ENCODE peak calls at places on chromosomes 5 and 9, in six cellular contexts. One of them, this sample, is unnamed.

GRCh38 chr5:114702731-114703130 is 340.9 kb downstream of the KCNN2 start:
- DNase-seq in astrocyte of the spinal cord: no peak
- DNase-seq in HTR-8/SVneo: no peak
- DNase-seq in pancreas: no peak
- DNase-seq in KG1: no peak
- DNase-seq in EH: no peak
- DNase-seq in this sample: no peak

GRCh38 chr5:10452768-10453331 is 11.2 kb downstream of the ROPN1L start:
- DNase-seq in astrocyte of the spinal cord: peak
- DNase-seq in HTR-8/SVneo: peak
- DNase-seq in pancreas: no peak
- DNase-seq in KG1: peak
- DNase-seq in EH: peak
- DNase-seq in this sample: no peak

GRCh38 chr5:91408710-91409109 is 25.6 kb upstream of the ARRDC3 start:
- DNase-seq in astrocyte of the spinal cord: no peak
- DNase-seq in HTR-8/SVneo: no peak
- DNase-seq in pancreas: no peak
- DNase-seq in KG1: no peak
- DNase-seq in EH: no peak
- DNase-seq in this sample: no peak

GRCh38 chr9:115035872-115036612 is 81.9 kb downstream of the TNC start:
- DNase-seq in astrocyte of the spinal cord: peak
- DNase-seq in HTR-8/SVneo: no peak
- DNase-seq in pancreas: no peak
- DNase-seq in KG1: no peak
- DNase-seq in EH: peak
- DNase-seq in this sample: no peak

GRCh38 chr9:77735515-77735914 is 87.4 kb upstream of the GNA14 start:
- DNase-seq in astrocyte of the spinal cord: peak
- DNase-seq in HTR-8/SVneo: no peak
- DNase-seq in pancreas: no peak
- DNase-seq in KG1: no peak
- DNase-seq in EH: peak
- DNase-seq in this sample: no peak

GRCh38 chr9:132943677-132944293 is 631 bp downstream of the TSC1 start:
- DNase-seq in astrocyte of the spinal cord: no peak
- DNase-seq in HTR-8/SVneo: no peak
- DNase-seq in pancreas: no peak
- DNase-seq in KG1: no peak
- DNase-seq in EH: peak
- DNase-seq in this sample: no peak

GRCh38 chr5:33713087-33713486 is 178.7 kb downstream of the ADAMTS12 start:
- DNase-seq in astrocyte of the spinal cord: no peak
- DNase-seq in HTR-8/SVneo: no peak
- DNase-seq in pancreas: no peak
- DNase-seq in KG1: no peak
- DNase-seq in EH: no peak
- DNase-seq in this sample: no peak

GRCh38 chr5:170265527-170265926 is 32.0 kb downstream of the LCP2 start:
- DNase-seq in astrocyte of the spinal cord: no peak
- DNase-seq in HTR-8/SVneo: no peak
- DNase-seq in pancreas: no peak
- DNase-seq in KG1: no peak
- DNase-seq in EH: no peak
- DNase-seq in this sample: no peak

GRCh38 chr5:43073597-43074546 is 33.8 kb upstream of the ANXA2R start:
- DNase-seq in astrocyte of the spinal cord: no peak
- DNase-seq in HTR-8/SVneo: peak
- DNase-seq in pancreas: no peak
- DNase-seq in KG1: no peak
- DNase-seq in EH: peak
- DNase-seq in this sample: peak

GRCh38 chr9:7676757-7677156 is 122.8 kb downstream of the DMAC1 start:
- DNase-seq in astrocyte of the spinal cord: no peak
- DNase-seq in HTR-8/SVneo: no peak
- DNase-seq in pancreas: no peak
- DNase-seq in KG1: no peak
- DNase-seq in EH: no peak
- DNase-seq in this sample: no peak

GRCh38 chr5:176772271-176773210 is 37.8 kb upstream of the UNC5A start:
- DNase-seq in astrocyte of the spinal cord: no peak
- DNase-seq in HTR-8/SVneo: no peak
- DNase-seq in pancreas: no peak
- DNase-seq in KG1: no peak
- DNase-seq in EH: no peak
- DNase-seq in this sample: no peak

GRCh38 chr5:88768411-88768810 is 114.6 kb downstream of the MEF2C start:
- DNase-seq in astrocyte of the spinal cord: no peak
- DNase-seq in HTR-8/SVneo: no peak
- DNase-seq in pancreas: no peak
- DNase-seq in KG1: no peak
- DNase-seq in EH: no peak
- DNase-seq in this sample: no peak

GRCh38 chr9:91119147-91119546 is 242.6 kb downstream of the AUH start:
- DNase-seq in astrocyte of the spinal cord: peak
- DNase-seq in HTR-8/SVneo: peak
- DNase-seq in pancreas: no peak
- DNase-seq in KG1: no peak
- DNase-seq in EH: peak
- DNase-seq in this sample: no peak

GRCh38 chr9:133103987-133104505 is 17.0 kb downstream of the RALGDS start:
- DNase-seq in astrocyte of the spinal cord: no peak
- DNase-seq in HTR-8/SVneo: no peak
- DNase-seq in pancreas: no peak
- DNase-seq in KG1: no peak
- DNase-seq in EH: no peak
- DNase-seq in this sample: no peak

GRCh38 chr9:78552802-78553201 is 255.9 kb downstream of the PSAT1 start:
- DNase-seq in astrocyte of the spinal cord: no peak
- DNase-seq in HTR-8/SVneo: no peak
- DNase-seq in pancreas: no peak
- DNase-seq in KG1: no peak
- DNase-seq in EH: no peak
- DNase-seq in this sample: no peak

GRCh38 chr5:88876714-88877113 is 6.3 kb downstream of the MEF2C start:
- DNase-seq in astrocyte of the spinal cord: no peak
- DNase-seq in HTR-8/SVneo: no peak
- DNase-seq in pancreas: no peak
- DNase-seq in KG1: no peak
- DNase-seq in EH: no peak
- DNase-seq in this sample: no peak

GRCh38 chr9:130421802-130422276 is 22.9 kb upstream of the ASS1 start:
- DNase-seq in astrocyte of the spinal cord: peak
- DNase-seq in HTR-8/SVneo: peak
- DNase-seq in pancreas: no peak
- DNase-seq in KG1: no peak
- DNase-seq in EH: peak
- DNase-seq in this sample: no peak

GRCh38 chr9:83238871-83239624 is 176.1 kb upstream of the RASEF start:
- DNase-seq in astrocyte of the spinal cord: no peak
- DNase-seq in HTR-8/SVneo: no peak
- DNase-seq in pancreas: no peak
- DNase-seq in KG1: peak
- DNase-seq in EH: no peak
- DNase-seq in this sample: no peak

GRCh38 chr5:16776611-16777251 is 159.4 kb downstream of the MYO10 start:
- DNase-seq in astrocyte of the spinal cord: no peak
- DNase-seq in HTR-8/SVneo: no peak
- DNase-seq in pancreas: peak
- DNase-seq in KG1: no peak
- DNase-seq in EH: no peak
- DNase-seq in this sample: no peak

GRCh38 chr5:74490814-74491213 is 149.7 kb downstream of the ENC1 start:
- DNase-seq in astrocyte of the spinal cord: no peak
- DNase-seq in HTR-8/SVneo: no peak
- DNase-seq in pancreas: no peak
- DNase-seq in KG1: no peak
- DNase-seq in EH: no peak
- DNase-seq in this sample: no peak

GRCh38 chr9:108272350-108272899 is 583.4 kb downstream of the ACTL7B start:
- DNase-seq in astrocyte of the spinal cord: peak
- DNase-seq in HTR-8/SVneo: peak
- DNase-seq in pancreas: peak
- DNase-seq in KG1: no peak
- DNase-seq in EH: peak
- DNase-seq in this sample: no peak

GRCh38 chr9:137788561-137789294 is 88.9 kb upstream of the CACNA1B start:
- DNase-seq in astrocyte of the spinal cord: no peak
- DNase-seq in HTR-8/SVneo: no peak
- DNase-seq in pancreas: no peak
- DNase-seq in KG1: no peak
- DNase-seq in EH: no peak
- DNase-seq in this sample: no peak

GRCh38 chr5:113034182-113034773 is 57.7 kb downstream of the DCP2 start:
- DNase-seq in astrocyte of the spinal cord: peak
- DNase-seq in HTR-8/SVneo: no peak
- DNase-seq in pancreas: no peak
- DNase-seq in KG1: no peak
- DNase-seq in EH: peak
- DNase-seq in this sample: no peak

GRCh38 chr5:62268239-62268638 is 37.8 kb upstream of the KIF2A start:
- DNase-seq in astrocyte of the spinal cord: no peak
- DNase-seq in HTR-8/SVneo: no peak
- DNase-seq in pancreas: no peak
- DNase-seq in KG1: no peak
- DNase-seq in EH: no peak
- DNase-seq in this sample: no peak

GRCh38 chr5:67381240-67381875 is 184.8 kb upstream of the CD180 start:
- DNase-seq in astrocyte of the spinal cord: no peak
- DNase-seq in HTR-8/SVneo: no peak
- DNase-seq in pancreas: no peak
- DNase-seq in KG1: no peak
- DNase-seq in EH: no peak
- DNase-seq in this sample: no peak

GRCh38 chr9:126505697-126506346 is 107.9 kb upstream of the LMX1B start:
- DNase-seq in astrocyte of the spinal cord: no peak
- DNase-seq in HTR-8/SVneo: no peak
- DNase-seq in pancreas: no peak
- DNase-seq in KG1: no peak
- DNase-seq in EH: no peak
- DNase-seq in this sample: no peak

GRCh38 chr9:108476574-108476973 is 379.2 kb downstream of the ACTL7B start:
- DNase-seq in astrocyte of the spinal cord: peak
- DNase-seq in HTR-8/SVneo: no peak
- DNase-seq in pancreas: no peak
- DNase-seq in KG1: no peak
- DNase-seq in EH: peak
- DNase-seq in this sample: no peak

GRCh38 chr9:27414215-27414731 is 109.8 kb upstream of the IFNK start:
- DNase-seq in astrocyte of the spinal cord: no peak
- DNase-seq in HTR-8/SVneo: no peak
- DNase-seq in pancreas: peak
- DNase-seq in KG1: no peak
- DNase-seq in EH: no peak
- DNase-seq in this sample: no peak

GRCh38 chr9:123924727-123925126 is 5.2 kb downstream of the DENND1A start:
- DNase-seq in astrocyte of the spinal cord: no peak
- DNase-seq in HTR-8/SVneo: no peak
- DNase-seq in pancreas: no peak
- DNase-seq in KG1: no peak
- DNase-seq in EH: peak
- DNase-seq in this sample: no peak

GRCh38 chr5:125323613-125324012 is 577.2 kb upstream of the ZNF608 start:
- DNase-seq in astrocyte of the spinal cord: no peak
- DNase-seq in HTR-8/SVneo: no peak
- DNase-seq in pancreas: no peak
- DNase-seq in KG1: no peak
- DNase-seq in EH: peak
- DNase-seq in this sample: no peak

GRCh38 chr5:111227805-111228204 is 3.6 kb downstream of the CAMK4 start:
- DNase-seq in astrocyte of the spinal cord: peak
- DNase-seq in HTR-8/SVneo: no peak
- DNase-seq in pancreas: no peak
- DNase-seq in KG1: no peak
- DNase-seq in EH: peak
- DNase-seq in this sample: no peak

GRCh38 chr9:133167769-133168168 is 4.1 kb upstream of the GBGT1 start:
- DNase-seq in astrocyte of the spinal cord: no peak
- DNase-seq in HTR-8/SVneo: no peak
- DNase-seq in pancreas: no peak
- DNase-seq in KG1: no peak
- DNase-seq in EH: no peak
- DNase-seq in this sample: no peak

GRCh38 chr9:106857811-106858470 is 5.0 kb upstream of the ZNF462 start:
- DNase-seq in astrocyte of the spinal cord: no peak
- DNase-seq in HTR-8/SVneo: no peak
- DNase-seq in pancreas: no peak
- DNase-seq in KG1: no peak
- DNase-seq in EH: no peak
- DNase-seq in this sample: no peak

GRCh38 chr9:32486839-32487562 is 39.0 kb downstream of the RIGI start:
- DNase-seq in astrocyte of the spinal cord: peak
- DNase-seq in HTR-8/SVneo: no peak
- DNase-seq in pancreas: no peak
- DNase-seq in KG1: no peak
- DNase-seq in EH: peak
- DNase-seq in this sample: no peak

GRCh38 chr5:88657166-88657565 is 225.8 kb downstream of the MEF2C start:
- DNase-seq in astrocyte of the spinal cord: no peak
- DNase-seq in HTR-8/SVneo: no peak
- DNase-seq in pancreas: no peak
- DNase-seq in KG1: no peak
- DNase-seq in EH: no peak
- DNase-seq in this sample: no peak

This sample was measured in T-helper 1 cell.